ENCODE peak calls at places on chromosomes 3 and 15, in eight cellular contexts. L is amniotic stem cell, S is T-helper 2 cell, P is caudate nucleus, X is sigmoid colon, O is MCF 10A, J is dorsolateral prefrontal cortex, C is OCI-LY7. B is an unnamed sample.

GRCh38 chr3:99958177-99958912 is 140.7 kb downstream of the CMSS1 start:
- DNase-seq in L (no peak), S (no peak), P (no peak), X (no peak), O (no peak), J (no peak), C (no peak), B (no peak)

GRCh38 chr3:12824299-12824698 is 17.1 kb downstream of the RPL32 start:
- DNase-seq in L (no peak), S (no peak), P (no peak), X (no peak), O (no peak), J (no peak), C (no peak), B (no peak)

GRCh38 chr3:48845170-48845569 is 2.5 kb downstream of the PRKAR2A start:
- DNase-seq in L (no peak), S (no peak), P (no peak), X (no peak), O (no peak), J (no peak), C (no peak), B (no peak)

GRCh38 chr3:87267953-87268645 is 8.3 kb downstream of the POU1F1 start:
- DNase-seq in L (no peak), S (no peak), P (no peak), X (no peak), O (no peak), J (no peak), C (no peak), B (no peak)

GRCh38 chr15:60589253-60589652 is 110.3 kb upstream of the ICE2 start:
- DNase-seq in L (no peak), S (no peak), P (no peak), X (no peak), O (no peak), J (no peak), C (no peak), B (no peak)

GRCh38 chr15:48324949-48325348 is 6.3 kb upstream of the DUT start:
- DNase-seq in L (no peak), S (no peak), P (no peak), X (no peak), O (no peak), J (no peak), C (no peak), B (no peak)

GRCh38 chr15:69298354-69298696 is 387 bp upstream of the PAQR5 start:
- DNase-seq in L (no peak), S (no peak), P (no peak), X (no peak), O (no peak), J (no peak), C (no peak), B (no peak)

GRCh38 chr3:106115557-106115956 is 246.7 kb upstream of the CBLB start:
- DNase-seq in L (no peak), S (no peak), P (no peak), X (no peak), O (no peak), J (no peak), C (no peak), B (no peak)

GRCh38 chr3:188554404-188554803 is 400.4 kb downstream of the LPP start:
- DNase-seq in L (no peak), S (no peak), P (no peak), X (peak; percentile 67), O (peak; percentile 42), J (no peak), C (no peak), B (no peak)

GRCh38 chr15:51484781-51485180 is 137.8 kb downstream of the DMXL2 start:
- DNase-seq in L (no peak), S (no peak), P (no peak), X (no peak), O (no peak), J (no peak), C (peak; percentile 11), B (no peak)

GRCh38 chr3:66486646-66487045 is 14.2 kb downstream of the LRIG1 start:
- DNase-seq in L (peak; percentile 62), S (no peak), P (no peak), X (no peak), O (peak; percentile 16), J (no peak), C (no peak), B (no peak)

GRCh38 chr15:66931768-66932633 is 133.4 kb upstream of the SMAD3 start:
- DNase-seq in L (no peak), S (no peak), P (no peak), X (peak; percentile 53), O (peak; percentile 75), J (no peak), C (no peak), B (no peak)

B was measured in osteocyte.